ENCODE peak calls at places on chromosomes 16 and 17, in five cellular contexts. M is ureter; H is naive thymus-derived CD4-positive, alpha-beta T cell; A is aorta; B is tibial artery. O is an unnamed sample.

GRCh38 chr17:55642741-55643140 is 79.9 kb downstream of the TMEM100 start:
- DNase-seq in M (no peak), H (no peak), A (no peak), B (no peak), O (no peak)

GRCh38 chr17:64264891-64265290 is 1.8 kb upstream of the TEX2 start:
- DNase-seq in M (no peak), B (no peak), A (no peak), H (no peak), O (no peak)

GRCh38 chr17:54153423-54153822 is 330.7 kb downstream of the KIF2B start:
- DNase-seq in H (no peak), A (no peak), M (no peak), B (no peak), O (no peak)

GRCh38 chr16:80580109-80580832 is 39.5 kb downstream of the DYNLRB2 start:
- DNase-seq in A (no peak), H (peak), M (no peak), B (no peak), O (no peak)

GRCh38 chr17:34647511-34647910 is 68.1 kb downstream of the TMEM132E start:
- DNase-seq in H (no peak), B (no peak), M (no peak), A (no peak), O (no peak)

GRCh38 chr17:64598672-64599071 is 63.4 kb downstream of the SMURF2 start:
- DNase-seq in M (no peak), A (no peak), H (no peak), B (no peak), O (no peak)

GRCh38 chr16:12120331-12120981 is 143.9 kb downstream of the SNX29 start:
- DNase-seq in H (no peak), A (peak), B (peak), M (no peak), O (no peak)

GRCh38 chr16:22635801-22636200 is 125.1 kb downstream of the NPIPB5 start:
- DNase-seq in A (no peak), H (no peak), B (no peak), M (no peak), O (no peak)

GRCh38 chr16:77739493-77739892 is 17.2 kb downstream of the NUDT7 start:
- DNase-seq in M (no peak), B (no peak), A (no peak), H (no peak), O (no peak)

GRCh38 chr17:3732171-3732570 is 8.5 kb downstream of the HASPIN start:
- DNase-seq in H (no peak), A (no peak), M (no peak), B (no peak), O (no peak)

GRCh38 chr17:15133826-15134225 is 131.3 kb downstream of the PMP22 start:
- DNase-seq in H (no peak), B (no peak), M (no peak), A (no peak), O (no peak)

GRCh38 chr17:34412022-34412421 is 49.0 kb upstream of the CCL1 start:
- DNase-seq in A (no peak), H (no peak), M (no peak), B (no peak), O (no peak)

GRCh38 chr16:10590342-10590741 is 9.9 kb upstream of the EMP2 start:
- DNase-seq in M (no peak), A (no peak), H (no peak), B (no peak), O (no peak)